ENCODE peak calls at places on chromosomes 2 and 18, in eight cellular contexts. G is substantia nigra; C is stimulated activated CD8-positive, alpha-beta memory T cell treated with anti-CD3 and anti-CD28 coated beads, Interleukin-4, amount 100 ng/mL, for 4 hours; H is aorta; W is KBM-7; T is amygdala; F is effector memory CD4-positive, alpha-beta T cell; L is GM12865. X is an unnamed sample.
A peak's percentile ranks its signal among the peaks of the same experiment; 100 is the strongest.

GRCh38 chr2:219452361-219453317 is 18.0 kb downstream of the SPEG start:
- DNase-seq in T (peak; percentile 57), F (no peak), H (peak; percentile 92), C (no peak), W (no peak), L (no peak), G (peak; percentile 29), X (peak; percentile 38)

GRCh38 chr2:8409461-8410260 is 272.2 kb upstream of the ID2 start:
- DNase-seq in T (no peak), G (no peak), L (no peak), W (no peak), H (no peak), C (no peak), F (no peak), X (no peak)

GRCh38 chr18:27227721-27228120 is 42.6 kb upstream of the CHST9 start:
- DNase-seq in G (no peak), H (no peak), L (no peak), F (no peak), C (no peak), T (no peak), W (no peak), X (no peak)

GRCh38 chr2:207995887-207996286 is 29.4 kb downstream of the PLEKHM3 start:
- DNase-seq in L (no peak), H (no peak), F (no peak), W (no peak), G (no peak), C (no peak), T (no peak), X (no peak)

GRCh38 chr2:196718394-196718793 is 78.9 kb downstream of the CCDC150 start:
- DNase-seq in W (no peak), G (no peak), T (no peak), H (no peak), C (no peak), F (no peak), L (no peak), X (no peak)

GRCh38 chr2:68764781-68765385 is 30.3 kb downstream of the ARHGAP25 start:
- DNase-seq in G (no peak), W (no peak), L (no peak), H (no peak), T (no peak), F (no peak), C (no peak), X (no peak)

GRCh38 chr2:202109737-202110184 is 36.7 kb downstream of the KIAA2012 start:
- DNase-seq in C (no peak), L (no peak), G (no peak), T (no peak), F (no peak), H (peak; percentile 49), W (no peak), X (no peak)

GRCh38 chr18:25921677-25922421 is 168.6 kb downstream of the SS18 start:
- DNase-seq in T (no peak), W (peak; percentile 73), H (no peak), L (peak; percentile 87), F (no peak), G (no peak), C (no peak), X (no peak)

GRCh38 chr2:3422161-3422767 is 42.8 kb downstream of the TRAPPC12 start:
- DNase-seq in C (no peak), G (no peak), L (peak; percentile 64), F (no peak), W (no peak), H (no peak), T (no peak), X (no peak)

GRCh38 chr2:102599486-102599885 is 19.9 kb upstream of the SLC9A2 start:
- DNase-seq in G (no peak), C (no peak), T (no peak), L (peak; percentile 59), W (no peak), F (no peak), H (no peak), X (no peak)

GRCh38 chr2:206084870-206085741 is 868 bp downstream of the INO80D start:
- DNase-seq in H (peak; percentile 58), W (peak; percentile 29), G (peak; percentile 50), C (no peak), L (peak; percentile 58), T (peak; percentile 72), F (peak; percentile 32), X (peak; percentile 18)

X was measured in caudate nucleus.